ENCODE peak calls at places on chromosomes 6 and 20, in nine cellular contexts. M is IMR-90, F is breast epithelium, W is tibial nerve, B is body of pancreas, E is sigmoid colon, K is ascending aorta, Y is colonic mucosa, G is stomach. O is an unnamed sample.

GRCh38 chr6:142218441-142218840 is 71.4 kb downstream of the VTA1 start:
- DNase-seq in Y (no peak), W (no peak), K (no peak), F (no peak), B (no peak), E (no peak), M (peak), G (no peak), O (no peak)

GRCh38 chr20:62320581-62321354 is 18.0 kb downstream of the ADRM1 start:
- DNase-seq in M (no peak), G (no peak), E (no peak), B (no peak), F (no peak), W (no peak), Y (peak), K (no peak), O (no peak)

GRCh38 chr6:28212510-28213212 is 12.4 kb upstream of the ZSCAN9 start:
- DNase-seq in Y (peak), F (no peak), M (peak), W (no peak), E (no peak), K (no peak), G (no peak), B (peak), O (peak)

GRCh38 chr20:62850333-62850974 is 11.2 kb downstream of the TCFL5 start:
- DNase-seq in B (no peak), W (no peak), K (no peak), Y (no peak), G (no peak), M (no peak), F (no peak), E (no peak), O (no peak)

GRCh38 chr6:51511081-51511480 is 576.3 kb downstream of the PKHD1 start:
- DNase-seq in E (no peak), Y (no peak), G (no peak), B (no peak), F (no peak), M (no peak), W (no peak), K (no peak), O (no peak)

GRCh38 chr6:18047406-18047805 is 60.0 kb upstream of the KIF13A start:
- DNase-seq in W (no peak), F (no peak), Y (peak), K (peak), M (peak), G (no peak), E (no peak), B (no peak), O (no peak)

GRCh38 chr20:51799586-51799985 is 2.7 kb downstream of the SALL4 start:
- DNase-seq in M (no peak), W (no peak), E (no peak), B (no peak), Y (no peak), K (no peak), F (no peak), G (no peak), O (no peak)

GRCh38 chr6:33619166-33619565 is 2.0 kb upstream of the ITPR3 start:
- DNase-seq in W (no peak), M (no peak), G (no peak), E (no peak), F (no peak), K (no peak), B (no peak), Y (no peak), O (no peak)

GRCh38 chr6:106518748-106519147 is 110.5 kb downstream of the RTN4IP1 start:
- DNase-seq in M (no peak), K (no peak), E (no peak), W (no peak), B (no peak), G (no peak), F (no peak), Y (no peak), O (no peak)

GRCh38 chr6:168162366-168162765 is 83.4 kb upstream of the FRMD1 start:
- DNase-seq in E (no peak), W (no peak), M (no peak), B (no peak), G (no peak), F (no peak), Y (peak), K (no peak), O (peak)

GRCh38 chr6:129936329-129937165 is 75.4 kb upstream of the TMEM244 start:
- DNase-seq in B (peak), Y (peak), W (no peak), M (peak), G (peak), F (no peak), K (no peak), E (no peak), O (no peak)

GRCh38 chr6:151087861-151088598 is 151.7 kb upstream of the AKAP12 start:
- DNase-seq in W (no peak), M (peak), B (peak), E (no peak), G (no peak), Y (no peak), F (no peak), K (no peak), O (no peak)

GRCh38 chr20:54550776-54551396 is 75.5 kb downstream of the DOK5 start:
- DNase-seq in E (no peak), G (no peak), K (no peak), M (peak), B (no peak), F (no peak), Y (no peak), W (no peak), O (no peak)

GRCh38 chr6:142071981-142072380 is 60.7 kb upstream of the GJE1 start:
- DNase-seq in W (no peak), K (no peak), M (no peak), B (no peak), G (no peak), E (no peak), Y (no peak), F (no peak), O (no peak)

GRCh38 chr20:51958636-51959542 is 156.6 kb upstream of the SALL4 start:
- DNase-seq in B (no peak), E (no peak), Y (no peak), G (no peak), W (no peak), F (no peak), K (no peak), M (peak), O (no peak)

GRCh38 chr6:4178737-4179333 is 43.5 kb upstream of the ECI2 start:
- DNase-seq in M (no peak), K (no peak), B (no peak), W (no peak), F (no peak), E (no peak), G (no peak), Y (no peak), O (peak)

GRCh38 chr6:144922120-144922722 is 637.1 kb downstream of the UTRN start:
- DNase-seq in M (peak), W (no peak), G (no peak), E (no peak), K (no peak), Y (no peak), B (peak), F (no peak), O (no peak)
- H3K4me3 ChIP-seq in M (no peak), W (no peak), G (no peak), E (no peak), K (no peak), Y (no peak), B (no peak), F (no peak), O (no peak)

DNA sequence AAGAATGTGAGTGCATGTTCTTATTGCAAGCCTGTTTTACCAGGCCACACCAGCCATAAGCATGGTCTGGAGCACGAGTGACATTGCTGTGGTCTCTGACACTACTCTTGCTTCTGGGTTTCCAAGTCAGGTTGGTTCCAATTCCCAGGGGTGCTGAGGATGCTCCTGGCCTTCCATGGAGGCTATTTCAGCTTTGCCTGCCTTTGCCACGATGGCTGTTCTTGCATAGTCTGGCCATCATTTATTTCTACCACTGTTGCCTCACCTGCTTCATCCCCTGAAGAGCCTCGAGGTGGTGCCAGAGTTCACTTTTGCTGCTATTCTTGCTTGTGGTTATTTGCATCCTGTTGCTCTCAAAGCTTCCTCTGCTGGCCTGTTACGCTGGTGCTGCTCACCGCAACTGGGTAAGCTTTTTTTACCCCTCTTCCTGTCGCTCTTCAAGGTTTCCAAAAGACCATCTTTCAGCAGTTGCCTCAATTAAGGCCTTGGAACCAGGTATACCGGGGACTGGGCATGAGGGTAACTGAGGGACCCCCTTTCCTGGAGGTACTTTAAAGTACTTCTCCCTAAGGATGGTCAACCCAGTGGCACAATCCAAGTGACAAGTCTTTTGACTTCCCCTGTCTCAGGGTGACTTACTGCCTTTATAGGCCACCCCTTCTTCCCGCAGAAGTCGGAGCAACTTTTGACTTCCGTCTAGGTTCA is 64.5 kb downstream of the AKAP7 start:
- DNase-seq in E (no peak), B (peak), M (peak), K (no peak), F (no peak), Y (peak), G (peak), W (no peak), O (no peak)
- TF ChIP-seq CTCF in E (no peak), B (peak), M (peak), K (peak), F (peak), Y (peak), G (peak), W (peak), O (peak)

GRCh38 chr6:117920493-117920845 is 13.4 kb downstream of the SLC35F1 start:
- DNase-seq in M (no peak), G (no peak), Y (no peak), F (no peak), K (no peak), B (no peak), W (no peak), E (no peak), O (peak)
- H3K4me3 ChIP-seq in M (no peak), G (peak), Y (no peak), F (peak), K (peak), B (no peak), W (peak), E (peak), O (peak)

GRCh38 chr6:99334526-99335127 is 14.8 kb downstream of the FAXC start:
- DNase-seq in W (no peak), M (peak), E (no peak), K (no peak), F (no peak), G (no peak), B (peak), Y (peak), O (peak)
- TF ChIP-seq CTCF in W (peak), M (peak), E (peak), K (peak), F (peak), G (peak), B (peak), Y (no peak), O (peak)

GRCh38 chr6:75236630-75237029 is 7.0 kb downstream of the COX7A2 start:
- DNase-seq in W (no peak), F (no peak), M (no peak), G (no peak), K (no peak), Y (no peak), E (no peak), B (no peak), O (no peak)

GRCh38 chr6:75234126-75234865 is 9.3 kb downstream of the COX7A2 start:
- DNase-seq in B (no peak), W (no peak), K (no peak), M (no peak), G (no peak), E (no peak), Y (no peak), F (no peak), O (no peak)

GRCh38 chr6:75230484-75231325 is 12.9 kb downstream of the COX7A2 start:
- DNase-seq in M (peak), G (no peak), F (no peak), Y (peak), E (no peak), K (no peak), B (peak), W (no peak), O (no peak)

GRCh38 chr6:75233097-75233615 is 10.4 kb downstream of the COX7A2 start:
- DNase-seq in E (no peak), G (no peak), W (no peak), M (no peak), F (no peak), Y (no peak), B (no peak), K (no peak), O (no peak)

DNA sequence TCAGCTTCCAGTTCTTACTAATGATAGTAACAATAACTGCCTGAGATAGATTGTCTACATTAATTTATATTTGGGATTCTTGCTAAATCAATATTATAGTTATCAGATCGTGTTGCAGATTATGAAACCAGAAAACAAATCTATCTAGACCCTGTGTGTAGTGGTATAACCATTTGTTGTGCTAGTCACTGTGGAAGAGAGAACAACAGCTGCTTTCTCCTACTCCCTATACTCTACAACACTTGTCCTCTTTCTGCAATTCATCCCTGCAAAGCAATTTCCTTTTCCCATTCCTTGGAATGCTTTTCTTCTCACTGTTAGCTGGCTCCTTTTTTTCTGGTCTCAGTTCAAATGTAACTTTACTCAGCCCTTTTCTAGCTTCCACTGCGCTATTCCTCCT is 8.3 kb downstream of the COX7A2 start:
- DNase-seq in Y (no peak), W (no peak), B (no peak), M (no peak), G (no peak), F (no peak), E (no peak), K (no peak), O (no peak)
- H3K4me3 ChIP-seq in Y (no peak), W (no peak), B (no peak), M (no peak), G (no peak), F (no peak), E (no peak), K (no peak), O (no peak)

GRCh38 chr6:71209206-71209605 is 79.4 kb upstream of the OGFRL1 start:
- DNase-seq in W (no peak), F (no peak), B (no peak), M (no peak), K (no peak), E (no peak), Y (no peak), G (no peak), O (no peak)

GRCh38 chr6:71203211-71203610 is 85.4 kb upstream of the OGFRL1 start:
- DNase-seq in E (no peak), K (no peak), F (no peak), M (no peak), B (no peak), W (no peak), Y (no peak), G (no peak), O (no peak)

GRCh38 chr6:71204741-71205140 is 83.9 kb upstream of the OGFRL1 start:
- DNase-seq in Y (no peak), G (no peak), M (no peak), B (no peak), F (no peak), W (no peak), E (no peak), K (no peak), O (no peak)

GRCh38 chr6:71206086-71206485 is 82.5 kb upstream of the OGFRL1 start:
- DNase-seq in Y (no peak), F (no peak), M (no peak), K (no peak), W (no peak), E (no peak), B (no peak), G (no peak), O (no peak)

GRCh38 chr6:71205336-71205956 is 83.2 kb upstream of the OGFRL1 start:
- DNase-seq in W (no peak), K (no peak), G (no peak), M (peak), B (no peak), E (no peak), F (no peak), Y (no peak), O (no peak)
- TF ChIP-seq CTCF in W (no peak), K (no peak), G (no peak), M (no peak), B (no peak), E (no peak), F (no peak), Y (no peak), O (no peak)

GRCh38 chr6:156719395-156719719 is 57.8 kb upstream of the ARID1B start:
- DNase-seq in F (no peak), W (no peak), K (peak), G (no peak), Y (peak), M (no peak), B (no peak), E (no peak), O (no peak)

GRCh38 chr6:156720739-156721714 is 56.2 kb upstream of the ARID1B start:
- DNase-seq in G (peak), W (no peak), B (peak), K (no peak), Y (peak), M (peak), F (peak), E (no peak), O (no peak)

GRCh38 chr6:156718647-156719394 is 58.4 kb upstream of the ARID1B start:
- DNase-seq in M (peak), K (peak), Y (peak), E (peak), G (peak), W (no peak), B (peak), F (no peak), O (no peak)

GRCh38 chr6:156717542-156717941 is 59.6 kb upstream of the ARID1B start:
- DNase-seq in Y (no peak), M (no peak), G (no peak), E (no peak), W (no peak), F (no peak), B (no peak), K (no peak), O (no peak)

DNA sequence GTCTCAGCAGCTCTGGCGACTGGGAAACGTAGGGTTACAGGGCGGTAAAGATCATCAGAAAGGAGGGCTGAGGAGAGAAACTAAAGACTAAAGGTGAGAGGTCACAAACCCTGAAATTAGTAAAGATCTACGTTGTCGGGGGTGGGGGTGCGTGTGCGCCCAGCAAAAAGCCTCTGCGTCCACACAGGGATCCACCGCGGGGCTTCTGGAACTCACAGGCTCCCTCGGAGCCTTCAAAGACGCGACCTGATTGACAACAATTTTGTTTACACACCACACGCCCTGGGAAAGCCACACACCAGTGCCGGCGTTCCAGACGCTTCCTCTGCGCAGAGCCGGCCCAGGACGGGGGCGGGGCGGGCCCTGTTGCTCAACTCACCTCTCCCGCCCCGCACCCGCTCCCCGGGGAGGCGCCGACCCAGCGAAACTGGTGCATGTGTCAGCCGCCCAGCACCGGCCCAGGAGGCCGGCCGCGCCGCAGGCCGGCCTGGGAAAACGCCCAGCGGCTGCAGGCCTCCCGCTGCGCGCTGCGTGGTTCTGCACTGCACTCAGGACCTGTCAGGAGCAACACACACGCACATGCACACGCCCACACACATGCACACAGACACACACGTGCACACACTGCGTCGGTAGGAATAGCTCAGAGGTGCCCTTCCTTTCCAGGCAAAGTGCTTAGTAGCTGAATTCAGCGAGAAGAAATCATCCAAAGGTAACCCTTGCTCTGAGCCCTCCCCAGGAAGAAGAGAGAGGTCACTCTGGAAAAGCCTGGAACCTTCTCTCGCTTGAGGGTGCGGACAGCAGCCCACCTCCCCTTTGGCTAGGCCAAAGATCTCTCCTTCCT is 57.2 kb upstream of the ARID1B start:
- DNase-seq in E (peak), W (peak), B (peak), G (peak), Y (peak), K (peak), M (peak), F (peak), O (peak)
- H3K4me3 ChIP-seq in E (peak), W (peak), B (no peak), G (peak), Y (peak), K (peak), M (peak), F (peak), O (peak)

GRCh38 chr20:57947421-57948176 is 237.8 kb upstream of the PMEPA1 start:
- DNase-seq in M (peak), B (no peak), Y (no peak), G (no peak), F (no peak), E (no peak), W (no peak), K (no peak), O (no peak)
- TF ChIP-seq CTCF in M (no peak), B (no peak), Y (no peak), G (no peak), F (no peak), E (no peak), W (no peak), K (no peak), O (no peak)

DNA sequence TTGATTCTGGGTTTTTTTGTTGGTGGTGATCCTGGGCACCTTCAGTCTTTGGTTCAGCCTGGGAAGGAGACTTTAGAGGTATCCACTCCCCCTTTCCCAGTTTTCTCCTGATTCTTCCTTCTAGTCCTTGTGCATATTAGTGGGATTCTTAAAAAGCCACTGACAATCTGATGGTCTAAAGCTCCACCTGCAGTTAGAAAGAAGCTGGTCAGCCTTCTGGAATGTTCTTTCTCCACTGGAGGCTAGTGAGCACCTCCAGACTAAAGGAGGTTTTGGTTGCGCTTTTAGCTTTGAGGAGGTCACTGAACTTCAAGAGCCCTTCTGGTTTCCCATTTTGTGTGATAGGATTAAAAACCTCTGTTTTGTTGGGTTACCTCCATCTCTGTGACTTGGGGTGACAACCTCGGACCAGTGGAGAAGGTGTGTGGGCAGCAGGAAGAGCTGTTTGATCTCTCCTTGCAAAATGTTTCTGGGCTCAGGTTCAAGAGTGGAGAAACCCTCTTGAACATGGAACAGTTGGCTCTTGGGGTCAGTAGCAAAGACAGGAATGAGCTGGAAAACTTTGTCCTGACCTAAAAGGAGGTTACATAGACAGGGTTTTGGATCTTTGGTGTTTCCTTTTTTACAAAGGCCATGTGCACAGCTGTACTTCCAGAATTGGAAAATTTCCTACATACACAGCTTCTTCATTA is 29.0 kb downstream of the JARID2 start:
- DNase-seq in E (no peak), B (no peak), K (no peak), W (no peak), G (no peak), F (no peak), M (peak), Y (no peak), O (no peak)
- H3K4me3 ChIP-seq in E (no peak), B (no peak), K (no peak), W (no peak), G (no peak), F (no peak), M (no peak), Y (no peak), O (no peak)

O was measured in LNCaP clone FGC.